ENCODE peak calls at places on chromosome 22, in nine cellular contexts. U is HT1080; Q is stimulated activated CD4-positive, alpha-beta T cell treated with anti-CD3 and anti-CD28 coated beads, Interleukin-4, amount 100 ng/mL, for 48 hours; J is pulmonary artery endothelial cell; C is dorsolateral prefrontal cortex; E is HFFc6; F is Caki2; X is AG08395; S is hippocampal formation. V is an unnamed sample.

GRCh38 chr22:38706101-38706884 is 549 bp downstream of the GTPBP1 start:
- DNase-seq in U (no peak), Q (peak; percentile 23), J (no peak), C (no peak), E (peak; percentile 17), F (peak; percentile 37), X (peak; percentile 50), S (no peak), V (peak; percentile 54)

GRCh38 chr22:33659423-33659822 is 260.9 kb downstream of the LARGE1 start:
- DNase-seq in U (no peak), Q (no peak), J (no peak), C (no peak), E (no peak), F (no peak), X (peak; percentile 7), S (no peak), V (no peak)

GRCh38 chr22:48098243-48098935 is 1335.9 kb downstream of the TBC1D22A start:
- DNase-seq in U (no peak), Q (no peak), J (no peak), C (no peak), E (no peak), F (no peak), X (no peak), S (no peak), V (no peak)

GRCh38 chr22:34330432-34330831 is 410.2 kb upstream of the LARGE1 start:
- DNase-seq in U (no peak), Q (no peak), J (no peak), C (no peak), E (no peak), F (no peak), X (no peak), S (no peak), V (no peak)

GRCh38 chr22:35103756-35104155 is 37.8 kb downstream of the ISX start:
- DNase-seq in U (no peak), Q (no peak), J (no peak), C (no peak), E (no peak), F (no peak), X (no peak), S (no peak), V (no peak)

GRCh38 chr22:49627217-49628181 is 200.2 kb downstream of the BRD1 start:
- DNase-seq in U (no peak), Q (no peak), J (no peak), C (no peak), E (no peak), F (no peak), X (no peak), S (no peak), V (no peak)

GRCh38 chr22:24178502-24179440 is 2.5 kb upstream of the SUSD2 start:
- DNase-seq in U (no peak), Q (no peak), J (no peak), C (no peak), E (no peak), F (no peak), X (no peak), S (no peak), V (no peak)

GRCh38 chr22:20221421-20222340 is 46.4 kb downstream of the RTN4R start:
- DNase-seq in U (no peak), Q (no peak), J (no peak), C (no peak), E (no peak), F (no peak), X (no peak), S (no peak), V (no peak)